ENCODE peak calls at places on chromosomes 2 and 18, in nine cellular contexts. Y, C, U, S, X, T, W, R and G are unnamed samples.

GRCh38 chr2:133972786-133973185 is 281.1 kb upstream of the MGAT5 start:
- DNase-seq in Y (no peak), C (no peak), U (no peak), S (no peak), X (no peak), T (peak; percentile 70), W (no peak), R (no peak), G (no peak)

GRCh38 chr2:113762377-113763118 is 6.1 kb upstream of the SLC35F5 start:
- DNase-seq in Y (no peak), C (peak; percentile 63), U (no peak), S (no peak), X (no peak), T (peak; percentile 80), W (no peak), R (peak; percentile 67), G (no peak)

GRCh38 chr2:168336786-168337388 is 89.5 kb upstream of the STK39 start:
- DNase-seq in Y (peak; percentile 76), C (no peak), U (peak; percentile 28), S (no peak), X (no peak), T (no peak), W (no peak), R (no peak), G (no peak)

GRCh38 chr2:58640042-58640441 is 398.9 kb upstream of the FANCL start:
- DNase-seq in Y (no peak), C (no peak), U (no peak), S (no peak), X (no peak), T (no peak), W (no peak), R (no peak), G (no peak)

GRCh38 chr2:237056271-237056875 is 29.3 kb upstream of the COPS8 start:
- DNase-seq in Y (no peak), C (no peak), U (no peak), S (no peak), X (no peak), T (no peak), W (no peak), R (no peak), G (no peak)

GRCh38 chr2:239943991-239944441 is 81.1 kb downstream of the NDUFA10 start:
- DNase-seq in Y (peak; percentile 51), C (no peak), U (no peak), S (no peak), X (no peak), T (no peak), W (no peak), R (no peak), G (no peak)

GRCh38 chr2:12732663-12733062 is 15.9 kb downstream of the TRIB2 start:
- DNase-seq in Y (no peak), C (no peak), U (no peak), S (no peak), X (no peak), T (no peak), W (no peak), R (no peak), G (no peak)

GRCh38 chr2:226184940-226185575 is 614.6 kb downstream of the IRS1 start:
- DNase-seq in Y (no peak), C (peak; percentile 44), U (no peak), S (no peak), X (no peak), T (peak; percentile 75), W (peak; percentile 77), R (peak; percentile 29), G (no peak)

GRCh38 chr2:75632091-75632704 is 14.4 kb upstream of the MRPL19 start:
- DNase-seq in Y (no peak), C (peak; percentile 32), U (no peak), S (no peak), X (no peak), T (no peak), W (no peak), R (no peak), G (no peak)

GRCh38 chr2:164910091-164910899 is 45.0 kb downstream of the SLC38A11 start:
- DNase-seq in Y (no peak), C (peak; percentile 95), U (peak; percentile 24), S (no peak), X (no peak), T (peak; percentile 77), W (no peak), R (peak; percentile 35), G (no peak)

GRCh38 chr18:79216176-79216575 is 147.0 kb downstream of the ATP9B start:
- DNase-seq in Y (no peak), C (no peak), U (no peak), S (no peak), X (no peak), T (no peak), W (no peak), R (no peak), G (no peak)

GRCh38 chr18:7723558-7723957 is 156.4 kb downstream of the PTPRM start:
- DNase-seq in Y (no peak), C (no peak), U (no peak), S (no peak), X (no peak), T (no peak), W (no peak), R (no peak), G (no peak)

GRCh38 chr18:7725473-7725872 is 158.4 kb downstream of the PTPRM start:
- DNase-seq in Y (no peak), C (no peak), U (no peak), S (no peak), X (no peak), T (no peak), W (no peak), R (no peak), G (no peak)

GRCh38 chr18:7726522-7726921 is 159.4 kb downstream of the PTPRM start:
- DNase-seq in Y (no peak), C (no peak), U (no peak), S (no peak), X (no peak), T (no peak), W (no peak), R (no peak), G (no peak)

GRCh38 chr18:7727381-7728076 is 160.4 kb downstream of the PTPRM start:
- DNase-seq in Y (no peak), C (no peak), U (no peak), S (no peak), X (no peak), T (no peak), W (no peak), R (no peak), G (no peak)

GRCh38 chr18:7725897-7726296 is 158.8 kb downstream of the PTPRM start:
- DNase-seq in Y (no peak), C (no peak), U (no peak), S (no peak), X (no peak), T (no peak), W (no peak), R (no peak), G (no peak)
- H3K4me3 ChIP-seq in Y (no peak overlapping the region), C (no peak overlapping the region), U (no peak overlapping the region), S (no peak overlapping the region), X (no peak overlapping the region), T (no peak overlapping the region), W (no peak overlapping the region), R (no peak overlapping the region), G (no peak overlapping the region)

DNA sequence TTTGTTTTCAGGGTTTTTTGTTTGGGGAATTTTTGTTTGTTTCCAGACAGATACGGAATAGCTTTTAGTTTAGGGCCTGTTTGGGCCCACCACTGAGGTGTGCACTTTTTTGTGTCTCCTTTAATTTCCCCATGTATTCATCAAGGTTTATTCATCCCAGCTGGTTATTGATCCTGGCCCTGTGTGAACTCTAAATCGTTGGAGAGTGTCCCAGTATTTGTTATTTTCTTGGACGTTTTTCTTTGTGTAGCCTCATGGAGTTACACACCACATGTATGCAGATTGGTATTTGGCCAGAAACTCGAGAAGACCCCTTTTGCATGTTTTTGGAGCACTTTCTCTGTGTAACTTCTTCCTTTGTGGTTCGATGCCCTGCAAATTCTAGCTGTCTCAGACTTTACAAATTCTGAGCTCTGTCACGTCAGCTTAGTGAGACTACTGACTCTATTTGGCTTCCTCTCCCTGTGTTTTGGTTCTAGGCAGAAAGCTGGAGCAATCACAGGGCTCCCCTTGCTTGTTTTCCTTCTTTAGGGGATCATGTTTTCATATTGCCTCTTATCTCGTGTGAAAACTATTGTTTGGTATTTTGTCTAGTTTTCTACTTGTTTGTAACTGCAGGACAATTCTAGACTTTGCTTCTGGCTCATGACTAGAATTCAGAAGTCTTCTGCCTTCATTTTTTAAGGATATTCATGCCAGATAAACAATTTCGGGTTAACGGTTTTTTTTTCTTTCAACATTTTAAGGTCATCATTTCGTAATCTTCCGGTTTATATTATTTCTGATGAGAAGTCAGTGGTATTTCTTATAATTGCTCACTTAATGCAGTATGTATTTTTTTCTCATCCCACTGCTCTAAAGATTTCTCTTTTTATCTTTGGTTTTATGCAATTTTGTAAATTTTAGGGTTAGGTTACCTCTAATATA is 198.5 kb downstream of the MCFD2 start:
- DNase-seq in Y (no peak), C (peak; percentile 83), U (no peak), S (no peak), X (no peak), T (peak; percentile 44), W (no peak), R (no peak), G (peak; percentile 40)
- H3K4me3 ChIP-seq in Y (no peak overlapping the region), C (peak overlapping the region; percentile 38), U (no peak overlapping the region), S (no peak overlapping the region), X (no peak overlapping the region), T (peak overlapping the region; percentile 0), W (peak overlapping the region; percentile 9), R (no peak overlapping the region), G (peak overlapping the region; percentile 67)

DNA sequence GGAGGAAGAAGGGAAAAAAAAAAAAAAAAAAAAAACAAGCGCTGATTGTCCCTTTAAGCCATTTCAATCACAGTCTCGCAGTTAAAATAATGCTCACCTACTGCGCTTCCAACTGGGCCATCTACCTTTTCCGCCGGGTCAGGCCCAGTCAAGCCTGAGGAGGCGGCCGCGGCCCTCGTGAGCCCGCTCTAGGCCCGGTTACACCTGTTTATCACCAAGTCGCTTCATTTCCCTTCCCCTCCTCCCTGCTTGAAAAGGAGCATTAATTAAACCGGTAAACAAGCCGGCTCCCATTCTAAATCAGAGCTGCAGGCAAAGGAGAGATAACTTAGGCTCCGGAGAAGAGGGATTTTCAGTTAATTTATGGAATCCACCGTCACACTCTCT is 140.2 kb upstream of the SIX3 start:
- DNase-seq in Y (no peak), C (no peak), U (no peak), S (no peak), X (no peak), T (no peak), W (no peak), R (no peak), G (no peak)
- H3K4me3 ChIP-seq in Y (no peak overlapping the region), C (no peak overlapping the region), U (no peak overlapping the region), S (no peak overlapping the region), X (no peak overlapping the region), T (no peak overlapping the region), W (no peak overlapping the region), R (no peak overlapping the region), G (no peak overlapping the region)

DNA sequence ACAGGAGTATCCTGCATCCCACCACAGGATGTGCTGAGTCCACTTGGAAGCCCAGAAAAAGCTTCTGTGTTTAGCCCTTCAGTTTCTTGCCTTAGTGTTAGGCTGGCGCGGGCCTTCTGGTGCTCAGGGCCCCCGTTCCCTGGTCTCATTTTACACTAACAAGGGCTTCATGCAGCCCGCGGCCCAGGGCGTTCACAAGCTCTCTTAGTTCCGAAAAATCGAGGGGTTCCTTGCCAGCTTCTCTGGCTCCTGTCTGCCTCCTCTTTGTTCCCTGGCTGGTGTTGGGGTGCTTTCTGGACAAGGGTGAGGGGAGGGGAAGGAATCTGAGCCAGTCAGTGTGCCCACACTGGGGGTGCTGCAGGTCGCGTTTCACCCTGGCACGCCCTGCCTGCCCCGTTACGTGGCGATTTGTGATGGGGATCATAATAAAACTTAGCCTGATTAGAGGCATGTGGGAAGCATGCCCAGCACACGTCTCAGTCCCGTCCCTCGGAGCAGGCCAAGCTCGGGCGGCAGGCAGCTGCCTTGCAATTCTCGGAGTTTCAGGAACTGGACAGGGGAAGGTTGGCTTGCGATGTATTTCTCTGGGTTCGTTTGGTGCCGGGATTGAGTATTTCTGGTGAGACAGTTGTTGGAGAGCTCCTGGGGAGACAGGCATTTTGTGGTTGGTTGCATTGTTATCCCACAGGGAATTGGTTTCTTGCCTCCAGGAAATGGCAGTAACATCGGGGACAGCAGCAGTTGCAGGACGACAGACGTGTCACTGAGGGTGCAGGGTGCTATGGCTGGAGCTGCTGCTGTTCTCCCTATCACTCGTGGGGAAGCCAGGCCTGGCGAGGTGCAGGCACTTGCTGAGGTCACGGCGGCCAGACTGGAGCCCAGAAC is 22.9 kb downstream of the SH3BP4 start:
- DNase-seq in Y (no peak), C (peak; percentile 51), U (no peak), S (no peak), X (no peak), T (peak; percentile 74), W (no peak), R (peak; percentile 49), G (no peak)
- H3K4me3 ChIP-seq in Y (no peak overlapping the region), C (no peak overlapping the region), U (no peak overlapping the region), S (no peak overlapping the region), X (no peak overlapping the region), T (no peak overlapping the region), W (no peak overlapping the region), R (no peak overlapping the region), G (peak overlapping the region; percentile 6)